ENCODE peak calls at places on chromosomes 16 and 17, in nine cellular contexts. S is PC-9; K is HFFc6; V is neural crest cell; W is fibroblast of lung; Y is GM23338; A is left ventricle myocardium inferior; U is CD4-positive, alpha-beta T cell; G is AG04449. M is an unnamed sample.
A peak's percentile ranks its signal among the peaks of the same experiment; 100 is the strongest.

GRCh38 chr16:85536073-85536410 is 77.1 kb upstream of the GSE1 start:
- DNase-seq in K (no peak), G (no peak), A (no peak), U (no peak), W (no peak), Y (no peak), V (no peak), S (no peak), M (no peak)

GRCh38 chr16:88535181-88535856 is 34.9 kb upstream of the ZC3H18 start:
- DNase-seq in K (no peak), U (no peak), A (no peak), Y (no peak), G (no peak), S (no peak), W (no peak), V (no peak), M (no peak)

GRCh38 chr17:80220709-80221215 is 535 bp downstream of the SLC26A11 start:
- DNase-seq in G (no peak), V (no peak), A (no peak), K (no peak), Y (peak; percentile 43), W (no peak), U (no peak), S (no peak), M (peak; percentile 30)

GRCh38 chr17:56824503-56824902 is 9.2 kb downstream of the C17orf67 start:
- DNase-seq in W (no peak), G (no peak), K (no peak), A (no peak), Y (no peak), V (no peak), S (no peak), U (no peak), M (no peak)

GRCh38 chr17:19678581-19679418 is 30.2 kb downstream of the ALDH3A2 start:
- DNase-seq in S (no peak), V (no peak), U (no peak), Y (no peak), A (no peak), G (no peak), K (no peak), W (no peak), M (no peak)

GRCh38 chr16:57845115-57845514 is 42.8 kb upstream of the KIFC3 start:
- DNase-seq in U (no peak), S (no peak), W (no peak), G (no peak), Y (no peak), V (no peak), A (no peak), K (no peak), M (no peak)

GRCh38 chr17:80362428-80363119 is 52.4 kb upstream of the ENDOV start:
- DNase-seq in A (peak; percentile 37), W (peak; percentile 83), K (peak; percentile 5), V (no peak), U (no peak), G (no peak), S (no peak), Y (no peak), M (no peak)

GRCh38 chr17:40547079-40547784 is 18.0 kb downstream of the CCR7 start:
- DNase-seq in V (no peak), W (no peak), G (no peak), S (peak; percentile 70), Y (no peak), K (no peak), A (no peak), U (peak; percentile 80), M (no peak)

GRCh38 chr17:60573139-60573975 is 26.6 kb upstream of the PPM1D start:
- DNase-seq in K (peak; percentile 62), A (no peak), V (no peak), S (no peak), Y (peak; percentile 60), W (no peak), U (no peak), G (peak; percentile 93), M (no peak)
- TF ChIP-seq CTCF in K (peak; percentile 40), A (no peak), V (no peak), S (no peak), Y (no peak), W (no peak), U (no peak), G (peak; percentile 14), M (no peak)

GRCh38 chr17:50508573-50509460 is 578 bp downstream of the MYCBPAP start:
- DNase-seq in U (no peak), W (no peak), Y (no peak), S (no peak), K (no peak), V (no peak), G (no peak), A (no peak), M (no peak)
- TF ChIP-seq CTCF in U (no peak), W (no peak), Y (no peak), S (no peak), K (no peak), V (no peak), G (no peak), A (no peak), M (no peak)

GRCh38 chr17:34853916-34854315 is 107.3 kb downstream of the CCT6B start:
- DNase-seq in Y (no peak), A (no peak), S (no peak), U (no peak), K (no peak), V (no peak), W (no peak), G (no peak), M (no peak)

GRCh38 chr17:34852141-34852540 is 109.1 kb downstream of the CCT6B start:
- DNase-seq in W (no peak), K (no peak), U (no peak), A (no peak), S (no peak), G (no peak), Y (no peak), V (no peak), M (no peak)

GRCh38 chr17:34850023-34850422 is 111.2 kb downstream of the CCT6B start:
- DNase-seq in W (no peak), A (no peak), K (no peak), V (no peak), U (no peak), S (no peak), Y (no peak), G (no peak), M (no peak)

GRCh38 chr17:34850964-34851363 is 110.3 kb downstream of the CCT6B start:
- DNase-seq in U (no peak), G (no peak), W (no peak), Y (peak; percentile 24), S (no peak), V (no peak), K (no peak), A (no peak), M (no peak)

DNA sequence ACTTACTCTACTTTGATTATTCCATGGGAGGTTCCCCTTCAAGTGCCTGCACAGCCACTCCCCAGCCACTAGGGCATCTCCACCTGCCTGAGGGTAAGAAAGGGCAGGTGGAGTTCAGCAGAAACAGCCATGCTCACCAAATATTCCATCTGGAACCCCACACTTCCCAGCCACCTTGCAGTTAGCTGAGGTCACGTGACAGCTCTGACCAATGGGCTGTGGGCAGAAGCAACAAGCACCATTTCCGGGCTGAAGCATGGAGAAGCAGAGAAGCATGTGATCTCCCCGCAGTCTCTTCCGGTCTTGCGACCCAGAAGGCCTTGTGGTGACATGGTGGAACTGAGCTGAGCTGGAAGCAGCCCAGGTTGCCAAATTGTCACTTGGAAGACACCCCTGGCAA is 108.6 kb downstream of the CCT6B start:
- DNase-seq in G (no peak), V (no peak), Y (peak; percentile 53), A (no peak), S (no peak), K (no peak), W (no peak), U (no peak), M (no peak)
- TF ChIP-seq CTCF in G (no peak), V (no peak), Y (peak; percentile 36), A (no peak), S (no peak), K (peak; percentile 7), W (no peak), U (no peak), M (peak; percentile 38)

DNA sequence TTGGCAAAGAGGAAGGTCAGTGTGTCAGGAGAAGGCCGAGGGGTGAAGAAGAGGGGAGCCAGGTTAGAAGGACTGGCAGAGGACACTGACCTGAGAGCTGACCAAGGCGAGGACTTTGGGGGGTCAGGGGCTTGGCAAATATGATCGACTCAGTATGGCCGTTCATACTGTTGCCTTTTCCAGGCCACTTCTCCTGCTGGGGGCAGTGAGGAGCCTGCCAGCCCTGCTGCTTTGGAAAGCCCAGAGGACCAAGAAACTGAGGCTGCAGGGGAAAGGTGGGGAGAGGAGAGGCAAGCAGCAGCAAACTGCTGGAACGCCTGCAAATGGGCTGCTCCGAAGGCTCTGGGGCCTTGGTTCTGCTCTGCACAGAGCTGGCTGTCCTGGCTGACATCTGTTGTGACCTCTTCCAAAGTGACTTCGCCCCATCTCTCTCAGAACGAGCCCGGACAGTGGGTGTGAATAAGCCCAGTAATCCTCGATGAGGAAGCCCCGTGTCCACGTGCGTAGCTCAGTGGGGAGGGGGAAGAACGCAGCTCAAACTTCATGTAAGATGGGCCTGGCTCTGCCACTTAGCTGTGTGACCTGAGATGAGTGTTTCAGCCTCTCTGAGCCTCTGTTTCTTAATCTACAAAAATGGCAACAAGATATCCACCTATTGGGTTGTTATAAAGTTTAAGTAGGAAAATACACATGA is 111.3 kb downstream of the SALL1 start:
- DNase-seq in Y (no peak), V (no peak), W (no peak), S (no peak), K (no peak), A (no peak), U (no peak), G (no peak), M (no peak)
- TF ChIP-seq CTCF in Y (peak; percentile 53), V (no peak), W (no peak), S (no peak), K (no peak), A (no peak), U (no peak), G (no peak), M (no peak)